ENCODE peak calls at places on chromosomes 11 and 22, in six cellular contexts. K is Panc1, Z is stomach, Q is tibial nerve, F is OCI-LY7, L is heart right ventricle. A is an unnamed sample.
A peak's percentile ranks its signal among the peaks of the same experiment; 100 is the strongest.

GRCh38 chr11:127675602-127676001 is 675.0 kb upstream of the KIRREL3 start:
- DNase-seq in L (no peak), F (no peak), Z (no peak), Q (no peak), K (no peak), A (no peak)

GRCh38 chr11:14262271-14262846 is 96.6 kb downstream of the RRAS2 start:
- DNase-seq in L (no peak), Q (no peak), K (no peak), F (no peak), Z (no peak), A (no peak)

GRCh38 chr11:69943066-69943465 is 123.8 kb upstream of the FGF3 start:
- DNase-seq in Q (no peak), F (no peak), L (no peak), Z (peak; percentile 34), K (no peak), A (peak; percentile 27)

GRCh38 chr22:41217553-41218157 is 12.5 kb downstream of the L3MBTL2 start:
- DNase-seq in Q (peak; percentile 72), F (peak; percentile 48), Z (peak; percentile 42), K (no peak), L (peak; percentile 83), A (peak; percentile 81)

GRCh38 chr11:78100276-78101040 is 20.8 kb upstream of the NDUFC2 start:
- DNase-seq in Z (no peak), Q (no peak), K (no peak), L (no peak), F (no peak), A (no peak)

GRCh38 chr22:31055322-31056159 is 25.6 kb upstream of the SMTN start:
- DNase-seq in Z (peak; percentile 94), K (peak; percentile 79), F (no peak), Q (peak; percentile 76), L (peak; percentile 79), A (peak; percentile 91)

GRCh38 chr11:46903846-46904245 is 14.5 kb downstream of the LRP4 start:
- DNase-seq in Z (no peak), Q (no peak), K (no peak), F (peak; percentile 21), L (no peak), A (no peak)

GRCh38 chr11:12871251-12871650 is 137.9 kb upstream of the RASSF10 start:
- DNase-seq in Z (no peak), L (no peak), K (no peak), F (no peak), Q (no peak), A (no peak)

GRCh38 chr22:39332441-39333064 is 13.1 kb upstream of the RPL3 start:
- DNase-seq in Q (no peak), K (no peak), L (no peak), F (no peak), Z (peak; percentile 63), A (no peak)

GRCh38 chr22:39325392-39325932 is 6.0 kb upstream of the RPL3 start:
- DNase-seq in K (no peak), Z (no peak), Q (no peak), L (no peak), F (no peak), A (no peak)

GRCh38 chr22:39327995-39328754 is 8.8 kb upstream of the RPL3 start:
- DNase-seq in F (no peak), K (no peak), Q (no peak), Z (no peak), L (no peak), A (no peak)
- TF ChIP-seq CTCF in F (no peak), K (no peak), Q (no peak), Z (no peak), L (no peak), A (no peak)

GRCh38 chr22:33526434-33527107 is 393.7 kb downstream of the LARGE1 start:
- DNase-seq in Z (no peak), Q (no peak), L (no peak), F (no peak), K (no peak), A (no peak)

GRCh38 chr22:33524511-33525270 is 395.6 kb downstream of the LARGE1 start:
- DNase-seq in L (no peak), K (no peak), Z (no peak), Q (no peak), F (no peak), A (no peak)

GRCh38 chr22:33529424-33530113 is 390.7 kb downstream of the LARGE1 start:
- DNase-seq in Q (no peak), Z (no peak), F (no peak), K (no peak), L (peak; percentile 23), A (no peak)
- H3K36me3 ChIP-seq in Q (no peaks in the 10 kb centered on the region), Z (no peaks in the 10 kb centered on the region), F (no peaks in the 10 kb centered on the region), K (no peaks in the 10 kb centered on the region), L (no peaks in the 10 kb centered on the region), A (no peaks in the 10 kb centered on the region)

GRCh38 chr22:46131151-46131587 is 19.2 kb upstream of the PPARA start:
- DNase-seq in L (no peak), F (no peak), Q (no peak), Z (no peak), K (no peak), A (peak; percentile 69)
- H3K27ac ChIP-seq in L (no peak overlapping the region), F (no peak overlapping the region), Q (no peak overlapping the region), Z (no peak overlapping the region), K (no peak overlapping the region), A (no peak overlapping the region)

GRCh38 chr11:128709402-128709801 is 15.5 kb downstream of the FLI1 start:
- DNase-seq in F (no peak), Q (no peak), K (no peak), L (peak; percentile 85), Z (no peak), A (no peak)
- TF ChIP-seq CTCF in F (no peak), Q (no peak), K (no peak), L (peak; percentile 22), Z (no peak), A (no peak)

GRCh38 chr22:23834406-23834805 is 4.4 kb downstream of the DERL3 start:
- DNase-seq in Q (no peak), K (no peak), L (no peak), F (no peak), Z (no peak), A (no peak)
- H3K36me3 ChIP-seq in Q (peaks cover 73% of the 10 kb centered on the region), K (no peaks in the 10 kb centered on the region), L (no peaks in the 10 kb centered on the region), F (peaks cover 82% of the 10 kb centered on the region), Z (peaks cover 77% of the 10 kb centered on the region), A (no peaks in the 10 kb centered on the region)

DNA sequence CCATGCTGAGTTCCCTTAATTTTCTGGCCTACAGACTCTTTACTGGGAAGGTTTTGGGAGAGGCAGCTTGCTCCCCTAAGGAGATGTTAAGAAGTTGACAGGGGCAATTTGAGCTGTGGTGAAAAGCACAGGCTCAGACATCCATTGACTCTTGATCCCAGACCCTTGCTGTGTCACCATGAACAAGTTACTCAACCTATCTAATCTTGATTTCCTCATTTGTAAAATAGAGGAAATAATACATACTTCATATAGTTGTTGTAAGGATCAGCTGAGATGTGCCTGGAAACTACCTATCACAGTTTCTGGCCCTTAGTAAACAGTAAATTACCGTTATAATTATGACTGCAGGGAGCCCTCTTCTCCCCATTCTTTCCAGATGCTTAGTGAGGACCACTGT is 16.5 kb upstream of the SCGB1D4 start:
- DNase-seq in K (no peak), Z (no peak), F (no peak), L (no peak), Q (no peak), A (no peak)
- H3K27ac ChIP-seq in K (no peak overlapping the region), Z (no peak overlapping the region), F (no peak overlapping the region), L (no peak overlapping the region), Q (no peak overlapping the region), A (no peak overlapping the region)

GRCh38 chr11:2300290-2300935 is 1.3 kb downstream of the C11orf21 start:
- DNase-seq in F (no peak), Q (peak; percentile 3), Z (peak; percentile 25), L (no peak), K (no peak), A (no peak)

GRCh38 chr11:2299773-2300172 is 1.9 kb downstream of the C11orf21 start:
- DNase-seq in K (no peak), F (no peak), Z (peak; percentile 19), L (no peak), Q (no peak), A (no peak)

GRCh38 chr11:2298131-2298794 is 3.5 kb downstream of the C11orf21 start:
- DNase-seq in F (no peak), Q (no peak), L (no peak), Z (no peak), K (no peak), A (no peak)

GRCh38 chr11:2297623-2298030 is 4.1 kb downstream of the C11orf21 start:
- DNase-seq in F (no peak), Z (no peak), K (no peak), L (no peak), Q (peak; percentile 3), A (no peak)

DNA sequence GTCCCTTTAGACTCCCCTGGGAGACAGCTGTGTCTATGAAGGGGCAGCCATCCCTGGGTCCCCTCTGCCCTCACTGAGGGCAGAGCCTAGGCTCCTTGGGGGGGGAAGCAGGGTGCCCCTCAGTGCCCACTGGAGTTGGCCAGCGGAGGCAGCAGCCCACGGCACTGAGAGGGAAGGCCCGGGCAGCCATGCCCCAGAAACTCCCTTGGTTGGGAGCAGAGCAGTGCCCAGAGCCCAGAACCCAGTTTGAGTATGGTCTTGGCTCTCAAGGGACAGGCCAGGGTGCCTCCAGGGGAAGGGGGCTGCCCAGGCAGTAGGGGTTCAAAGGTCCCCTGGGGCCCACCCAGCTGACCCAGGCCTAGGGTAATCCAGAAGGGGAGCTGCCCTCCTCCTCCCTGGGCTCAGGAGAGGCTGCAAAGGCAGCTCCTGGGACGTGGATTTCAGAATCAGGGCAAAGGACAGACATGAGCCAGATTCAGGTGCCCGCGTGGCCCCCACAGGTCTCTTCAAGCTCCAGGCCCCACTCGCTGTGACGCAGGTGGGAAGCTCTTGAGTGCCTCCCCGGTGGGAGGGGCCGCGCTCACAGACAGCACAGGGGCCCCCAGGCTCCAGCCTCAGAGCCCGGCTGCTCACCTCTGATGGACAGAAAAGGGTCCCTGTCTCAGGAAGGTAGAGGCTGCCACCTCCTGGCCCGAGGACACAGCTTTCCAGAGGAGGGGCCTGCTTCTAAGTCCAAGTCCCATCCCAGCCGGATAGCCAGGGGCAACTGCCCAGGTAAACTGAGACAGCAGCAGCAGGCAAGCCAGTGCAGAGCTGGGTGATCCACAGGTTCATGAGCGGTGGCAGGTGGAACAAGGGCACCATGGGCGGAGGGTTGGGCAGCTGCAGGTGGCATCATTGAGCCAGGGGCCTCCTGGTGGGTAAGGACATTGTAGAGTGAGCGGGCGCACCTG is 2.6 kb downstream of the C11orf21 start:
- DNase-seq in F (no peak), Q (peak; percentile 4), Z (peak; percentile 48), K (no peak), L (no peak), A (no peak)
- TF ChIP-seq CTCF in F (peak; percentile 52), Q (peak; percentile 41), Z (no peak), K (peak; percentile 92), L (peak; percentile 49), A (peak; percentile 18)

A was measured in left lung.